ENCODE peak calls at places on chromosomes 4 and X, in ten cellular contexts. N is activated CD8-positive, alpha-beta memory T cell treated with anti-CD3 and anti-CD28 coated beads for 48 hours; F is CD14-positive monocyte; T is ELR; M is kidney glomerular epithelial cell; I is fibroblast of lung; Z is naive thymus-derived CD8-positive, alpha-beta T cell; A is T-helper 2 cell; R is NT2/D1; V is stimulated activated CD4-positive, alpha-beta T cell treated with anti-CD3 and anti-CD28 coated beads, Interleukin-2, amount 100 ng/mL, for 4 hours. O is an unnamed sample.

GRCh38 chr4:4430492-4431195 is 43.7 kb downstream of the NSG1 start:
- DNase-seq in N (no peak), F (no peak), T (peak; percentile 92), M (peak; percentile 81), I (peak; percentile 65), Z (peak; percentile 34), A (peak; percentile 17), R (peak; percentile 57), V (peak; percentile 10), O (peak; percentile 58)

GRCh38 chr4:921830-922331 is 10.2 kb downstream of the GAK start:
- DNase-seq in N (no peak), F (no peak), T (no peak), M (no peak), I (no peak), Z (no peak), A (no peak), R (no peak), V (no peak), O (peak; percentile 13)

GRCh38 chr4:185504098-185505047 is 30.9 kb downstream of the PDLIM3 start:
- DNase-seq in N (no peak), F (no peak), T (peak; percentile 54), M (peak; percentile 42), I (peak; percentile 96), Z (no peak), A (no peak), R (no peak), V (no peak), O (no peak)

GRCh38 chr4:183783933-183784622 is 121.0 kb upstream of the STOX2 start:
- DNase-seq in N (no peak), F (no peak), T (peak; percentile 23), M (no peak), I (peak; percentile 56), Z (no peak), A (no peak), R (no peak), V (no peak), O (no peak)

GRCh38 chr4:77146426-77147399 is 10.3 kb upstream of the CCNG2 start:
- DNase-seq in N (no peak), F (no peak), T (peak; percentile 43), M (no peak), I (no peak), Z (no peak), A (no peak), R (no peak), V (no peak), O (no peak)

GRCh38 chr4:173493041-173493440 is 37.0 kb downstream of the HAND2 start:
- DNase-seq in N (no peak), F (no peak), T (no peak), M (no peak), I (no peak), Z (no peak), A (no peak), R (no peak), V (no peak), O (no peak)

GRCh38 chrX:10352536-10352935 is 195.8 kb downstream of the CLCN4 start:
- DNase-seq in N (no peak), F (no peak), T (no peak), M (no peak), I (no peak), Z (no peak), A (no peak), R (no peak), V (no peak), O (no peak)

GRCh38 chr4:169975131-169975836 is 50.9 kb downstream of the MFAP3L start:
- DNase-seq in N (no peak), F (no peak), T (no peak), M (peak; percentile 35), I (no peak), Z (no peak), A (no peak), R (no peak), V (no peak), O (no peak)

GRCh38 chr4:184536881-184537248 is 62.5 kb upstream of the IRF2 start:
- DNase-seq in N (no peak), F (no peak), T (peak; percentile 15), M (no peak), I (peak; percentile 4), Z (no peak), A (no peak), R (no peak), V (no peak), O (no peak)

GRCh38 chr4:74206088-74206826 is 48.3 kb downstream of the MTHFD2L start:
- DNase-seq in N (no peak), F (no peak), T (peak; percentile 28), M (peak; percentile 78), I (peak; percentile 42), Z (no peak), A (no peak), R (no peak), V (no peak), O (no peak)

GRCh38 chr4:6134612-6135220 is 65.6 kb downstream of the JAKMIP1 start:
- DNase-seq in N (peak; percentile 12), F (no peak), T (peak; percentile 19), M (no peak), I (no peak), Z (no peak), A (peak; percentile 44), R (no peak), V (no peak), O (no peak)

GRCh38 chrX:39815621-39816020 is 282.1 kb downstream of the BCOR start:
- DNase-seq in N (no peak), F (no peak), T (peak; percentile 20), M (no peak), I (no peak), Z (no peak), A (no peak), R (no peak), V (no peak), O (no peak)

GRCh38 chr4:4761128-4761991 is 98.1 kb upstream of the MSX1 start:
- DNase-seq in N (no peak), F (no peak), T (no peak), M (no peak), I (no peak), Z (no peak), A (no peak), R (peak; percentile 57), V (no peak), O (no peak)